ENCODE peak calls at places on chromosomes 2 and 18, in six cellular contexts. One of them, this sample, is unnamed.

GRCh38 chr2:19933351-19933981 is 31.7 kb upstream of the TTC32 start:
- DNase-seq in SK-N-SH: no peak
- DNase-seq in substantia nigra: no peak
- DNase-seq in neuronal stem cell: no peak
- DNase-seq in heart right ventricle: no peak
- DNase-seq in left lung: no peak
- DNase-seq in this sample: no peak

GRCh38 chr18:9025104-9025838 is 77.2 kb upstream of the NDUFV2 start:
- DNase-seq in SK-N-SH: no peak
- DNase-seq in left lung: no peak
- DNase-seq in substantia nigra: no peak
- DNase-seq in neuronal stem cell: no peak
- DNase-seq in heart right ventricle: no peak
- DNase-seq in this sample: no peak

GRCh38 chr2:127057371-127058245 is 49.3 kb downstream of the BIN1 start:
- DNase-seq in SK-N-SH: no peak
- DNase-seq in substantia nigra: no peak
- DNase-seq in heart right ventricle: no peak
- DNase-seq in neuronal stem cell: no peak
- DNase-seq in left lung: peak
- DNase-seq in this sample: no peak

GRCh38 chr2:163658556-163658955 is 77.3 kb downstream of the FIGN start:
- DNase-seq in heart right ventricle: no peak
- DNase-seq in SK-N-SH: no peak
- DNase-seq in left lung: no peak
- DNase-seq in substantia nigra: no peak
- DNase-seq in neuronal stem cell: no peak
- DNase-seq in this sample: no peak

GRCh38 chr2:159091381-159091780 is 122.9 kb downstream of the TANC1 start:
- DNase-seq in heart right ventricle: no peak
- DNase-seq in SK-N-SH: no peak
- DNase-seq in left lung: no peak
- DNase-seq in substantia nigra: no peak
- DNase-seq in neuronal stem cell: no peak
- DNase-seq in this sample: no peak

GRCh38 chr18:13112982-13113381 is 105.6 kb upstream of the LDLRAD4 start:
- DNase-seq in neuronal stem cell: peak
- DNase-seq in left lung: no peak
- DNase-seq in heart right ventricle: peak
- DNase-seq in substantia nigra: no peak
- DNase-seq in SK-N-SH: peak
- DNase-seq in this sample: no peak

GRCh38 chr2:10030311-10030736 is 13.0 kb upstream of the KLF11 start:
- DNase-seq in neuronal stem cell: no peak
- DNase-seq in substantia nigra: no peak
- DNase-seq in left lung: peak
- DNase-seq in heart right ventricle: no peak
- DNase-seq in SK-N-SH: no peak
- DNase-seq in this sample: no peak

GRCh38 chr2:102442967-102443828 is 20.2 kb downstream of the IL18RAP start:
- DNase-seq in heart right ventricle: no peak
- DNase-seq in substantia nigra: no peak
- DNase-seq in SK-N-SH: no peak
- DNase-seq in left lung: no peak
- DNase-seq in neuronal stem cell: no peak
- DNase-seq in this sample: no peak

GRCh38 chr2:217653240-217653639 is 349.6 kb downstream of the TNS1 start:
- DNase-seq in heart right ventricle: no peak
- DNase-seq in SK-N-SH: no peak
- DNase-seq in neuronal stem cell: no peak
- DNase-seq in left lung: no peak
- DNase-seq in substantia nigra: no peak
- DNase-seq in this sample: no peak

GRCh38 chr2:55843096-55843991 is 80.2 kb downstream of the EFEMP1 start:
- DNase-seq in neuronal stem cell: no peak
- DNase-seq in left lung: no peak
- DNase-seq in SK-N-SH: no peak
- DNase-seq in heart right ventricle: no peak
- DNase-seq in substantia nigra: no peak
- DNase-seq in this sample: no peak

GRCh38 chr2:15223887-15224286 is 337.2 kb downstream of the NBAS start:
- DNase-seq in left lung: no peak
- DNase-seq in heart right ventricle: no peak
- DNase-seq in substantia nigra: no peak
- DNase-seq in neuronal stem cell: no peak
- DNase-seq in SK-N-SH: no peak
- DNase-seq in this sample: no peak

GRCh38 chr18:57666818-57667497 is 45.3 kb upstream of the NARS1 start:
- DNase-seq in heart right ventricle: no peak
- DNase-seq in SK-N-SH: no peak
- DNase-seq in substantia nigra: no peak
- DNase-seq in neuronal stem cell: no peak
- DNase-seq in left lung: no peak
- DNase-seq in this sample: no peak

GRCh38 chr2:205190528-205190927 is 491.8 kb upstream of the NRP2 start:
- DNase-seq in SK-N-SH: no peak
- DNase-seq in substantia nigra: no peak
- DNase-seq in heart right ventricle: no peak
- DNase-seq in neuronal stem cell: no peak
- DNase-seq in left lung: no peak
- DNase-seq in this sample: no peak

GRCh38 chr18:23912356-23912755 is 102.2 kb upstream of the TTC39C start:
- DNase-seq in SK-N-SH: no peak
- DNase-seq in neuronal stem cell: no peak
- DNase-seq in heart right ventricle: no peak
- DNase-seq in left lung: no peak
- DNase-seq in substantia nigra: no peak
- DNase-seq in this sample: no peak

GRCh38 chr2:218354850-218355443 is 1.7 kb upstream of the CATIP start:
- DNase-seq in left lung: no peak
- DNase-seq in SK-N-SH: no peak
- DNase-seq in neuronal stem cell: no peak
- DNase-seq in substantia nigra: no peak
- DNase-seq in heart right ventricle: no peak
- DNase-seq in this sample: no peak

GRCh38 chr2:11750422-11750821 is 4.0 kb downstream of the LPIN1 start:
- DNase-seq in substantia nigra: no peak
- DNase-seq in SK-N-SH: no peak
- DNase-seq in neuronal stem cell: no peak
- DNase-seq in left lung: no peak
- DNase-seq in heart right ventricle: no peak
- DNase-seq in this sample: no peak

GRCh38 chr2:147025611-147026010 is 819.2 kb upstream of the ACVR2A start:
- DNase-seq in SK-N-SH: no peak
- DNase-seq in neuronal stem cell: no peak
- DNase-seq in heart right ventricle: no peak
- DNase-seq in substantia nigra: no peak
- DNase-seq in left lung: no peak
- DNase-seq in this sample: no peak

GRCh38 chr2:143177081-143177786 is 48.0 kb downstream of the ARHGAP15 start:
- DNase-seq in left lung: no peak
- DNase-seq in substantia nigra: no peak
- DNase-seq in heart right ventricle: no peak
- DNase-seq in neuronal stem cell: no peak
- DNase-seq in SK-N-SH: no peak
- DNase-seq in this sample: no peak

GRCh38 chr2:240338274-240338673 is 97.2 kb upstream of the GPC1 start:
- DNase-seq in left lung: no peak
- DNase-seq in heart right ventricle: no peak
- DNase-seq in neuronal stem cell: no peak
- DNase-seq in SK-N-SH: no peak
- DNase-seq in substantia nigra: no peak
- DNase-seq in this sample: no peak

GRCh38 chr2:137508739-137509384 is 455.4 kb upstream of the HNMT start:
- DNase-seq in substantia nigra: no peak
- DNase-seq in heart right ventricle: no peak
- DNase-seq in left lung: no peak
- DNase-seq in SK-N-SH: no peak
- DNase-seq in neuronal stem cell: no peak
- DNase-seq in this sample: no peak

GRCh38 chr18:427005-427404 is 73.5 kb downstream of the COLEC12 start:
- DNase-seq in SK-N-SH: no peak
- DNase-seq in neuronal stem cell: no peak
- DNase-seq in substantia nigra: no peak
- DNase-seq in heart right ventricle: no peak
- DNase-seq in left lung: no peak
- DNase-seq in this sample: no peak

GRCh38 chr2:85804583-85804982 is 50.8 kb downstream of the ATOH8 start:
- DNase-seq in neuronal stem cell: no peak
- DNase-seq in heart right ventricle: no peak
- DNase-seq in substantia nigra: no peak
- DNase-seq in SK-N-SH: peak
- DNase-seq in left lung: no peak
- DNase-seq in this sample: no peak

GRCh38 chr2:17539993-17540812 is at the start of gene VSNL1:
- DNase-seq in neuronal stem cell: peak
- DNase-seq in left lung: peak
- DNase-seq in heart right ventricle: peak
- DNase-seq in SK-N-SH: peak
- DNase-seq in substantia nigra: no peak
- DNase-seq in this sample: peak

GRCh38 chr2:210833403-210833802 is 277.0 kb downstream of the CPS1 start:
- DNase-seq in left lung: no peak
- DNase-seq in heart right ventricle: no peak
- DNase-seq in neuronal stem cell: no peak
- DNase-seq in substantia nigra: no peak
- DNase-seq in SK-N-SH: no peak
- DNase-seq in this sample: no peak

GRCh38 chr18:24274822-24275221 is 122.8 kb downstream of the OSBPL1A start:
- DNase-seq in heart right ventricle: peak
- DNase-seq in substantia nigra: no peak
- DNase-seq in neuronal stem cell: no peak
- DNase-seq in left lung: no peak
- DNase-seq in SK-N-SH: no peak
- DNase-seq in this sample: no peak

GRCh38 chr18:13374468-13375301 is 156.1 kb downstream of the LDLRAD4 start:
- DNase-seq in neuronal stem cell: no peak
- DNase-seq in SK-N-SH: peak
- DNase-seq in substantia nigra: no peak
- DNase-seq in heart right ventricle: no peak
- DNase-seq in left lung: no peak
- DNase-seq in this sample: no peak

GRCh38 chr2:134207589-134208209 is 46.2 kb upstream of the MGAT5 start:
- DNase-seq in substantia nigra: no peak
- DNase-seq in left lung: peak
- DNase-seq in SK-N-SH: peak
- DNase-seq in neuronal stem cell: no peak
- DNase-seq in heart right ventricle: peak
- DNase-seq in this sample: no peak

GRCh38 chr2:167844714-167845530 is 402.5 kb downstream of the STK39 start:
- DNase-seq in substantia nigra: no peak
- DNase-seq in SK-N-SH: no peak
- DNase-seq in heart right ventricle: no peak
- DNase-seq in left lung: no peak
- DNase-seq in neuronal stem cell: no peak
- DNase-seq in this sample: no peak

GRCh38 chr2:184091456-184091855 is 506.9 kb upstream of the ZNF804A start:
- DNase-seq in substantia nigra: no peak
- DNase-seq in left lung: no peak
- DNase-seq in neuronal stem cell: no peak
- DNase-seq in heart right ventricle: no peak
- DNase-seq in SK-N-SH: no peak
- DNase-seq in this sample: no peak

GRCh38 chr2:182898718-182899117 is 32.3 kb upstream of the FRZB start:
- DNase-seq in neuronal stem cell: no peak
- DNase-seq in SK-N-SH: no peak
- DNase-seq in heart right ventricle: no peak
- DNase-seq in substantia nigra: no peak
- DNase-seq in left lung: no peak
- DNase-seq in this sample: no peak

GRCh38 chr2:88880441-88880953 is 189.0 kb downstream of the RPIA start:
- DNase-seq in substantia nigra: no peak
- DNase-seq in neuronal stem cell: peak
- DNase-seq in left lung: no peak
- DNase-seq in SK-N-SH: peak
- DNase-seq in heart right ventricle: peak
- DNase-seq in this sample: no peak

GRCh38 chr2:96754317-96754716 is 6.4 kb upstream of the CNNM4 start:
- DNase-seq in substantia nigra: no peak
- DNase-seq in left lung: no peak
- DNase-seq in neuronal stem cell: no peak
- DNase-seq in heart right ventricle: no peak
- DNase-seq in SK-N-SH: no peak
- DNase-seq in this sample: no peak

DNA sequence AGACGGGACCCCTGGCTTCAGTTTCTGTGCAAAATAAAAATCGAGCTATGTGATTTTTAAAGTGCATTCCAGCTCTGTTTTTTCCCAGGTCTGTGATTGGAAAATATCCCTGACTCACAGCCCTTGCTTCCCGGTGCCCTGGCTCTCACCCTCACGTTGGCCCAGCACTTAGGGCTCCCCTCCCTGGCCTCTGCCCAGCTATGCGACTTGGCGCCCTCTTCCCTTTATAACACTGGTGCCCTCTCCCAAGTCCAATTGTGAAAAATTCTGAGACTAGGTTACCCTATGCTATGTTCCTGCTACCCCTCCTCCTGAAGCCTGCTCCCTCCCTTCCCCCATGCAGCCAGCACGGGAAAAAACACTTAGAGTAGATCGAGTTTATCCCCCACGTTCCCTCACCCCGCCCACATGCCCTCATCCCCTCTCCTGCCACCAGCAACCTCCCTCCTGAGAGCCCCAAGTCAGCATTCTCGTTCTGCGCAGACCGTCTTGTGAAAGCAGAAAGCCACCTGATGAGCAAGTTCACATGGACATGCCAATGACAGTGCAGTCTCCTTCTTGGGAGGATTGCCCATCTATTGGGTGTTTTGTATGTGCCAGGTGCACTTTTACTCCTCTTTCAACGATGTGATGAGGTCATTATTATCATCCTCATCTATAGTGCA is 228.8 kb downstream of the VAPA start:
- DNase-seq in left lung: no peak
- DNase-seq in SK-N-SH: no peak
- DNase-seq in heart right ventricle: no peak
- DNase-seq in neuronal stem cell: no peak
- DNase-seq in substantia nigra: no peak
- DNase-seq in this sample: no peak
- H3K27ac ChIP-seq in left lung: no peak
- H3K27ac ChIP-seq in SK-N-SH: no peak
- H3K27ac ChIP-seq in heart right ventricle: no peak
- H3K27ac ChIP-seq in neuronal stem cell: no peak
- H3K27ac ChIP-seq in substantia nigra: no peak
- H3K27ac ChIP-seq in this sample: no peak

GRCh38 chr2:37414470-37414949 is 70.1 kb downstream of the QPCT start:
- DNase-seq in heart right ventricle: no peak
- DNase-seq in neuronal stem cell: peak
- DNase-seq in SK-N-SH: peak
- DNase-seq in substantia nigra: no peak
- DNase-seq in left lung: no peak
- DNase-seq in this sample: no peak
- H3K27ac ChIP-seq in heart right ventricle: no peak
- H3K27ac ChIP-seq in neuronal stem cell: no peak
- H3K27ac ChIP-seq in SK-N-SH: peak
- H3K27ac ChIP-seq in substantia nigra: no peak
- H3K27ac ChIP-seq in left lung: no peak
- H3K27ac ChIP-seq in this sample: no peak

GRCh38 chr2:20991031-20991430 is 52.8 kb downstream of the APOB start:
- DNase-seq in left lung: no peak
- DNase-seq in substantia nigra: no peak
- DNase-seq in SK-N-SH: no peak
- DNase-seq in heart right ventricle: no peak
- DNase-seq in neuronal stem cell: no peak
- DNase-seq in this sample: no peak
- H3K27ac ChIP-seq in left lung: no peak
- H3K27ac ChIP-seq in substantia nigra: no peak
- H3K27ac ChIP-seq in SK-N-SH: no peak
- H3K27ac ChIP-seq in heart right ventricle: no peak
- H3K27ac ChIP-seq in neuronal stem cell: no peak
- H3K27ac ChIP-seq in this sample: no peak

GRCh38 chr2:189002079-189002478 is 27.9 kb downstream of the COL3A1 start:
- DNase-seq in left lung: no peak
- DNase-seq in heart right ventricle: no peak
- DNase-seq in substantia nigra: no peak
- DNase-seq in neuronal stem cell: no peak
- DNase-seq in SK-N-SH: no peak
- DNase-seq in this sample: no peak
- H3K27ac ChIP-seq in left lung: no peak
- H3K27ac ChIP-seq in heart right ventricle: no peak
- H3K27ac ChIP-seq in substantia nigra: no peak
- H3K27ac ChIP-seq in neuronal stem cell: no peak
- H3K27ac ChIP-seq in SK-N-SH: peak
- H3K27ac ChIP-seq in this sample: no peak

This sample was measured in caudate nucleus.